ENCODE peak calls at places on chromosomes 16 and 17, in seven cellular contexts. W is ascending aorta, U is neural progenitor cell, R is cardiac muscle cell, F is hepatocyte, Z is fibroblast of villous mesenchyme, J is pancreas. N is an unnamed sample.

GRCh38 chr17:73855933-73856332 is 211.7 kb upstream of the SDK2 start:
- DNase-seq in W (no peak), U (no peak), R (peak; percentile 74), F (no peak), Z (no peak), J (no peak), N (no peak)

GRCh38 chr17:57092171-57092570 is 7.1 kb downstream of the AKAP1 start:
- DNase-seq in W (peak; percentile 61), U (no peak), R (peak; percentile 58), F (no peak), Z (peak; percentile 24), J (no peak), N (no peak)

GRCh38 chr16:77499373-77500285 is 64.8 kb upstream of the ADAMTS18 start:
- DNase-seq in W (no peak), U (no peak), R (peak; percentile 69), F (peak; percentile 59), Z (peak; percentile 27), J (no peak), N (peak; percentile 12)

GRCh38 chr16:19835989-19836421 is 48.6 kb downstream of the GPRC5B start:
- DNase-seq in W (no peak), U (no peak), R (peak; percentile 22), F (no peak), Z (no peak), J (no peak), N (no peak)

GRCh38 chr17:77125432-77125901 is 15.3 kb upstream of the SEC14L1 start:
- DNase-seq in W (no peak), U (no peak), R (peak; percentile 75), F (no peak), Z (peak; percentile 72), J (no peak), N (peak; percentile 92)

GRCh38 chr17:16491131-16491702 is 776 bp downstream of the LRRC75A start:
- DNase-seq in W (no peak), U (peak; percentile 50), R (no peak), F (peak; percentile 58), Z (no peak), J (no peak), N (no peak)

GRCh38 chr17:8315740-8316217 is 5.7 kb downstream of the ARHGEF15 start:
- DNase-seq in W (no peak), U (peak; percentile 68), R (no peak), F (peak; percentile 9), Z (no peak), J (no peak), N (no peak)

GRCh38 chr16:71303938-71304337 is 14.7 kb upstream of the CMTR2 start:
- DNase-seq in W (no peak), U (no peak), R (peak; percentile 2), F (no peak), Z (no peak), J (no peak), N (no peak)

GRCh38 chr16:71542377-71542776 is 16.2 kb downstream of the CHST4 start:
- DNase-seq in W (no peak), U (peak; percentile 84), R (peak; percentile 55), F (peak; percentile 56), Z (peak; percentile 31), J (peak; percentile 74), N (no peak)

GRCh38 chr17:5500804-5501391 is 14.5 kb downstream of the MIS12 start:
- DNase-seq in W (peak; percentile 31), U (peak; percentile 100), R (peak; percentile 90), F (peak; percentile 97), Z (peak; percentile 88), J (peak; percentile 76), N (peak; percentile 67)

GRCh38 chr16:78576941-78577340 is 477.5 kb downstream of the WWOX start:
- DNase-seq in W (no peak), U (no peak), R (no peak), F (no peak), Z (no peak), J (no peak), N (no peak)

GRCh38 chr17:3003401-3004149 is 59.8 kb downstream of the OR1D5 start:
- DNase-seq in W (peak; percentile 25), U (no peak), R (no peak), F (no peak), Z (no peak), J (peak; percentile 65), N (no peak)

GRCh38 chr17:74239169-74239568 is 25.8 kb downstream of the TTYH2 start:
- DNase-seq in W (peak; percentile 53), U (no peak), R (peak; percentile 86), F (no peak), Z (no peak), J (no peak), N (no peak)

DNA sequence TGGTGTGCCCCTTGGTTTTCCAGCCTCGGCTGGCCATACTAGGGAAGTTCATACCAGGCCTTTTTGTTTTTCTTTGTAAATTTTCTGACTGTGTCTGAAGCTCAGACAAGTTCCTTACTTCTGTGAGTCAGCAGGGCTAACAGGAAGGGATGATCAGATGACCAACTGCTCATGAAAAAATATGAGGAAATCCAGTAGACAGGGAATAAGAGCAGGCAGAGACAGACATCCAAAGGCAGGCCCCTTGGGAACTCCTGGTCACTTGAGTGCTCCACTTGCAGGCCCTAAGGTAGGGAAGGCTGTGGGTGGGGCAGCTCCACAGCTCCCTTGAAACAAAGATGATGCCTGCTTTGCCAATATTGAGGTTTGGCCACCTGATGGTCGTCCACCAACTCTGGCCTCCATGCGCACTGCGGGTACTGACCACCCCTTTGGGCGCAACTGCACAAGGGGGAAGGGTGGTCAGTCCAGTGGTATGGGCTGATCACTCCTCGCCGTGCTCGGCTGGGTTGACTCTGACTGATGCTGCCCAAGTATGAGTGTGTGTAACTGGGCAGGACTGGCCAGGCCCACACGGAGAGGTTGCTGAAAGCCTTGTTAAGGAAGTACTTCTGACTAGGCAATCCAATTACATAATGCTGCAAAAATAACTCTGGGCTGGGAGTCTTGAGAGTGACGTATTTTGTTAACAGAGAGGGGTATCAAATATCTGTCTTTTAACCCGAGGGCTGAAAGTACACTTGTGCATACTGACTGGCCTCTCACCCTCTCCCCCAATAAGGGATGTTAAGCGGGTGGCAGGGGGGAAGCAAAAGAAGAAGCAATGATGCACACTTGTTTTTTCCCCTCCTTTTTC is 20.8 kb upstream of the ZFHX3 start:
- DNase-seq in W (peak; percentile 92), U (peak; percentile 9), R (peak; percentile 94), F (no peak), Z (peak; percentile 91), J (peak; percentile 68), N (peak; percentile 94)
- H3K4me3 ChIP-seq in W (peak overlapping the region; percentile 27), U (no peak overlapping the region), R (no peak overlapping the region), F (no peak overlapping the region), Z (no peak overlapping the region), J (no peak overlapping the region), N (no peak overlapping the region)

DNA sequence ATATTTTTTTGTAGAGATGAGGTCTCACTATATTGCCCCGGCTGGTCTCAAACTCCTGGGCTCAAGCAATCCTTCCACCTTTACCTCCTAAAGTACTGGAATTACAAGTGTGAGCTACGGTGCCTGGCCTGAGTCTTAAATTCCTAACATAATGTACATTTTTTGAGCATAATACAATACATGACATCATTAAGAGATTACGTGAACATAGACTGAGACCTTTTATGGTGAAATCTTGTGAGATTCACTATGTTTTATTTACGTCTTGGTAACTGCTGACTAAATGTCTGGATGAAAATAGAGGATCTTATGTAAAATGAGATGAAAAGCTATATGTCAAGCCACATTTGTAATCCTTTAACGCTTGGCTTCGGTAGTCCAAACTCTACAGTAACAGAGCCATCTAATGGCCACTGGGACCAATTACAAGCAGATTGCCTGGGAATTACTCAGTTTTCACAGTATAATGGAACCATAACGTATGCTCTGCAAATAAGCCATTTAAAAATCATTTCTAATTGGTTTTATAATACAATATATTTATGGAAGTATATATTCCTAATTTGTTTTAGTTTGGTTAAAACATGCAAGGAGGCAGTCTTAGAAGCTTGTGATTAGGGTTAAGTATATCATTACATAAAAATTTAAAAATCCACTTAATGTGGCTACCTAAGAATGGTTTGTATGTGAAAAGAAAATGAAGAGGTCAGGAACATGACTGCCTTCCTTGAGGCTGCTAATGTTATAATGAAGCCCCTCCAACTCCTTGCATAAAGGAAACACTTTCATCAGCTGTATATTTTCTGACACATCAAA is 8.1 kb upstream of the EFCAB13 start:
- DNase-seq in W (no peak), U (peak; percentile 71), R (peak; percentile 90), F (peak; percentile 81), Z (peak; percentile 91), J (no peak), N (peak; percentile 95)
- TF ChIP-seq CTCF in W (peak; percentile 83), U (peak; percentile 92), R (peak; percentile 77), F (peak; percentile 92), Z (peak; percentile 81), J (peak; percentile 65), N (peak; percentile 81)

GRCh38 chr17:82035956-82036633 is 1.4 kb downstream of the DCXR start:
- DNase-seq in W (no peak), U (no peak), R (no peak), F (no peak), Z (no peak), J (no peak), N (no peak)
- H3K4me3 ChIP-seq in W (peak overlapping the region; percentile 72), U (peak overlapping the region; percentile 66), R (peak overlapping the region; percentile 58), F (no peak overlapping the region), Z (peak overlapping the region; percentile 73), J (peak overlapping the region; percentile 62), N (no peak overlapping the region)

DNA sequence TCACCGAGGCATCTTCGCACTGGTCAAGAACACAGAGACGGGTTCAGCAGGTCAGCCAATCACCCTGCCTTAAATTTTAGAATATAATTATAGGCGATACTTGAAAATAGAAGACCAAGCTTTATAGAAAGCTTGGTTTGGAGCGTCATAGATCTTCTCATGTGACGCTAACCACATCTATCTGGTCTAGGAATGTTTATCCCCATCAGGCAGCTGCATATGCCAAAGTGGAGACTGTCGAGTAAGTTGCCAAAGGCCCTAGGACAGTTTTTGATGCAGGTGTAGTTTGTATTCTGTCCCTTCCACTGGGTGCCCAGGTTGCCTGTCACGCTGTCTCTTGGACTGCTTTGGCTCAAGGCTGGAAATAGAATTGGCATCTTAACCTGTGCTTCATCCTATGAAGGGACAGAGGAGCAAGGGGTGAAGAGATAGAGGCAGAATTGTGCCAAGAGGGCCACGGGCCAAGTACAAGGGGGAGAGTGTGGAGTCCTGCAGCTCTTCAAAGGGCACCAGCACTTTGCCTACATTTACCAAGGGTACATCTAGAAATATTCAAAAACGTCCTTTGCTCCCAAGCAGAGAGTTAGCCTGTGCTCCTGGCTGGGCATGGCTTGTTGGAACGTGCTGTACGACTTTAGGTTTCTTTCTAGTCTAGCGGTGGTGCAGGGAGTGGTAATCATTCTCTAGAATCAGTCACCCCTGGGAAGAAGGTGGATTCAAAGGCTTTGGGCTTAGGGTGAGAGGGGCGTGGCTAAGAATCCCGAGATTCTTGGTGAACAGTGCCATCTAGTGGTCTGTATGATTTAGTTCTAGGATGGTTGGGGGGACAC is 5.3 kb upstream of the WIPI1 start:
- DNase-seq in W (no peak), U (peak; percentile 96), R (peak; percentile 86), F (peak; percentile 94), Z (peak; percentile 89), J (no peak), N (no peak)
- TF ChIP-seq CTCF in W (peak; percentile 67), U (peak; percentile 76), R (peak; percentile 55), F (peak; percentile 77), Z (peak; percentile 71), J (peak; percentile 67), N (peak; percentile 65)

GRCh38 chr17:34255841-34256240 is 756 bp downstream of the CCL2 start:
- DNase-seq in W (no peak), U (no peak), R (no peak), F (no peak), Z (no peak), J (no peak), N (no peak)
- H3K4me3 ChIP-seq in W (peak overlapping the region; percentile 46), U (peak overlapping the region; percentile 49), R (no peak overlapping the region), F (no peak overlapping the region), Z (peak overlapping the region; percentile 48), J (no peak overlapping the region), N (peak overlapping the region; percentile 51)

N was measured in retinal pigment epithelial cell.